ENCODE peak calls at places on chromosomes 5 and 9, in five cellular contexts. One of them, this sample, is unnamed.

GRCh38 chr9:130433168-130433946 is 11.4 kb upstream of the ASS1 start:
- DNase-seq in SK-N-SH: peak
- DNase-seq in breast epithelium: no peak
- DNase-seq in psoas muscle: no peak
- DNase-seq in effector memory CD4-positive, alpha-beta T cell: no peak
- DNase-seq in this sample: peak

GRCh38 chr9:124347206-124347967 is 67.9 kb downstream of the PSMB7 start:
- DNase-seq in SK-N-SH: no peak
- DNase-seq in breast epithelium: no peak
- DNase-seq in psoas muscle: no peak
- DNase-seq in effector memory CD4-positive, alpha-beta T cell: no peak
- DNase-seq in this sample: no peak

GRCh38 chr9:134344068-134344820 is 18.0 kb downstream of the RXRA start:
- DNase-seq in SK-N-SH: no peak
- DNase-seq in breast epithelium: no peak
- DNase-seq in psoas muscle: peak
- DNase-seq in effector memory CD4-positive, alpha-beta T cell: no peak
- DNase-seq in this sample: no peak

GRCh38 chr9:132670816-132671371 is 630 bp downstream of the GTF3C4 start:
- DNase-seq in SK-N-SH: peak
- DNase-seq in breast epithelium: no peak
- DNase-seq in psoas muscle: peak
- DNase-seq in effector memory CD4-positive, alpha-beta T cell: peak
- DNase-seq in this sample: peak

GRCh38 chr5:151742870-151743294 is 15.5 kb downstream of the ATOX1 start:
- DNase-seq in SK-N-SH: peak
- DNase-seq in breast epithelium: no peak
- DNase-seq in psoas muscle: peak
- DNase-seq in effector memory CD4-positive, alpha-beta T cell: no peak
- DNase-seq in this sample: peak

GRCh38 chr5:177429248-177430045 is 3.0 kb downstream of the GRK6 start:
- DNase-seq in SK-N-SH: no peak
- DNase-seq in breast epithelium: no peak
- DNase-seq in psoas muscle: peak
- DNase-seq in effector memory CD4-positive, alpha-beta T cell: peak
- DNase-seq in this sample: no peak

GRCh38 chr5:153445875-153446567 is 44.4 kb upstream of the GRIA1 start:
- DNase-seq in SK-N-SH: peak
- DNase-seq in breast epithelium: peak
- DNase-seq in psoas muscle: no peak
- DNase-seq in effector memory CD4-positive, alpha-beta T cell: no peak
- DNase-seq in this sample: no peak

GRCh38 chr5:82894754-82895153 is 182.4 kb downstream of the TMEM167A start:
- DNase-seq in SK-N-SH: peak
- DNase-seq in breast epithelium: no peak
- DNase-seq in psoas muscle: no peak
- DNase-seq in effector memory CD4-positive, alpha-beta T cell: no peak
- DNase-seq in this sample: no peak

GRCh38 chr9:90556897-90557296 is 85.7 kb downstream of the DIRAS2 start:
- DNase-seq in SK-N-SH: no peak
- DNase-seq in breast epithelium: no peak
- DNase-seq in psoas muscle: no peak
- DNase-seq in effector memory CD4-positive, alpha-beta T cell: no peak
- DNase-seq in this sample: no peak

GRCh38 chr9:121859646-121860045 is 208.2 kb downstream of the DAB2IP start:
- DNase-seq in SK-N-SH: no peak
- DNase-seq in breast epithelium: peak
- DNase-seq in psoas muscle: no peak
- DNase-seq in effector memory CD4-positive, alpha-beta T cell: no peak
- DNase-seq in this sample: no peak

GRCh38 chr9:4293293-4293931 is 6.5 kb downstream of the GLIS3 start:
- DNase-seq in SK-N-SH: no peak
- DNase-seq in breast epithelium: no peak
- DNase-seq in psoas muscle: peak
- DNase-seq in effector memory CD4-positive, alpha-beta T cell: no peak
- DNase-seq in this sample: peak

GRCh38 chr5:176342766-176343458 is 18.7 kb downstream of the KIAA1191 start:
- DNase-seq in SK-N-SH: no peak
- DNase-seq in breast epithelium: no peak
- DNase-seq in psoas muscle: no peak
- DNase-seq in effector memory CD4-positive, alpha-beta T cell: no peak
- DNase-seq in this sample: no peak

GRCh38 chr5:64165500-64166200 is at the start of gene RNF180:
- DNase-seq in SK-N-SH: peak
- DNase-seq in breast epithelium: peak
- DNase-seq in psoas muscle: peak
- DNase-seq in effector memory CD4-positive, alpha-beta T cell: no peak
- DNase-seq in this sample: peak

GRCh38 chr5:99033014-99033931 is 104.5 kb upstream of the CHD1 start:
- DNase-seq in SK-N-SH: no peak
- DNase-seq in breast epithelium: no peak
- DNase-seq in psoas muscle: no peak
- DNase-seq in effector memory CD4-positive, alpha-beta T cell: no peak
- DNase-seq in this sample: no peak

GRCh38 chr5:124007675-124008398 is 495.9 kb downstream of the CSNK1G3 start:
- DNase-seq in SK-N-SH: no peak
- DNase-seq in breast epithelium: no peak
- DNase-seq in psoas muscle: no peak
- DNase-seq in effector memory CD4-positive, alpha-beta T cell: no peak
- DNase-seq in this sample: peak

GRCh38 chr9:133700861-133701320 is 37.3 kb downstream of the SARDH start:
- DNase-seq in SK-N-SH: no peak
- DNase-seq in breast epithelium: no peak
- DNase-seq in psoas muscle: no peak
- DNase-seq in effector memory CD4-positive, alpha-beta T cell: no peak
- DNase-seq in this sample: no peak

GRCh38 chr9:105445203-105445881 is 2.5 kb upstream of the FSD1L start:
- DNase-seq in SK-N-SH: no peak
- DNase-seq in breast epithelium: no peak
- DNase-seq in psoas muscle: peak
- DNase-seq in effector memory CD4-positive, alpha-beta T cell: no peak
- DNase-seq in this sample: no peak

GRCh38 chr5:116971131-116971530 is 396.5 kb upstream of the SEMA6A start:
- DNase-seq in SK-N-SH: no peak
- DNase-seq in breast epithelium: no peak
- DNase-seq in psoas muscle: no peak
- DNase-seq in effector memory CD4-positive, alpha-beta T cell: no peak
- DNase-seq in this sample: no peak

GRCh38 chr9:112787942-112788341 is 37.4 kb downstream of the SNX30 start:
- DNase-seq in SK-N-SH: no peak
- DNase-seq in breast epithelium: no peak
- DNase-seq in psoas muscle: no peak
- DNase-seq in effector memory CD4-positive, alpha-beta T cell: no peak
- DNase-seq in this sample: no peak

GRCh38 chr5:54741711-54742110 is 224.2 kb downstream of the SNX18 start:
- DNase-seq in SK-N-SH: no peak
- DNase-seq in breast epithelium: no peak
- DNase-seq in psoas muscle: no peak
- DNase-seq in effector memory CD4-positive, alpha-beta T cell: no peak
- DNase-seq in this sample: no peak

GRCh38 chr5:14669975-14670374 is 5.5 kb downstream of the OTULIN start:
- DNase-seq in SK-N-SH: no peak
- DNase-seq in breast epithelium: no peak
- DNase-seq in psoas muscle: no peak
- DNase-seq in effector memory CD4-positive, alpha-beta T cell: no peak
- DNase-seq in this sample: no peak

GRCh38 chr5:142978726-142979125 is 208.5 kb downstream of the ARHGAP26 start:
- DNase-seq in SK-N-SH: no peak
- DNase-seq in breast epithelium: no peak
- DNase-seq in psoas muscle: no peak
- DNase-seq in effector memory CD4-positive, alpha-beta T cell: no peak
- DNase-seq in this sample: no peak

GRCh38 chr9:115672477-115673316 is 480.9 kb upstream of the PAPPA start:
- DNase-seq in SK-N-SH: no peak
- DNase-seq in breast epithelium: no peak
- DNase-seq in psoas muscle: no peak
- DNase-seq in effector memory CD4-positive, alpha-beta T cell: no peak
- DNase-seq in this sample: no peak

GRCh38 chr5:150303660-150304411 is 1.1 kb upstream of the ARSI start:
- DNase-seq in SK-N-SH: no peak
- DNase-seq in breast epithelium: no peak
- DNase-seq in psoas muscle: no peak
- DNase-seq in effector memory CD4-positive, alpha-beta T cell: no peak
- DNase-seq in this sample: no peak

GRCh38 chr5:150301170-150301505 is 1.6 kb downstream of the ARSI start:
- DNase-seq in SK-N-SH: no peak
- DNase-seq in breast epithelium: no peak
- DNase-seq in psoas muscle: no peak
- DNase-seq in effector memory CD4-positive, alpha-beta T cell: no peak
- DNase-seq in this sample: peak

GRCh38 chr5:150303070-150303595 is 428 bp upstream of the ARSI start:
- DNase-seq in SK-N-SH: no peak
- DNase-seq in breast epithelium: no peak
- DNase-seq in psoas muscle: no peak
- DNase-seq in effector memory CD4-positive, alpha-beta T cell: no peak
- DNase-seq in this sample: peak

GRCh38 chr5:150301901-150302300 is 804 bp downstream of the ARSI start:
- DNase-seq in SK-N-SH: no peak
- DNase-seq in breast epithelium: no peak
- DNase-seq in psoas muscle: no peak
- DNase-seq in effector memory CD4-positive, alpha-beta T cell: no peak
- DNase-seq in this sample: peak

GRCh38 chr5:150302301-150303069 is at the start of gene ARSI:
- DNase-seq in SK-N-SH: no peak
- DNase-seq in breast epithelium: no peak
- DNase-seq in psoas muscle: peak
- DNase-seq in effector memory CD4-positive, alpha-beta T cell: no peak
- DNase-seq in this sample: peak
- H3K4me3 ChIP-seq in SK-N-SH: no peak
- H3K4me3 ChIP-seq in breast epithelium: peak
- H3K4me3 ChIP-seq in psoas muscle: peak
- H3K4me3 ChIP-seq in effector memory CD4-positive, alpha-beta T cell: no peak
- H3K4me3 ChIP-seq in this sample: peak

GRCh38 chr5:150618188-150618587 is 22.3 kb upstream of the SYNPO start:
- DNase-seq in SK-N-SH: no peak
- DNase-seq in breast epithelium: no peak
- DNase-seq in psoas muscle: no peak
- DNase-seq in effector memory CD4-positive, alpha-beta T cell: no peak
- DNase-seq in this sample: no peak
- H3K27ac ChIP-seq in SK-N-SH: no peak
- H3K27ac ChIP-seq in breast epithelium: peak
- H3K27ac ChIP-seq in psoas muscle: peak
- H3K27ac ChIP-seq in effector memory CD4-positive, alpha-beta T cell: no peak
- H3K27ac ChIP-seq in this sample: no peak

DNA sequence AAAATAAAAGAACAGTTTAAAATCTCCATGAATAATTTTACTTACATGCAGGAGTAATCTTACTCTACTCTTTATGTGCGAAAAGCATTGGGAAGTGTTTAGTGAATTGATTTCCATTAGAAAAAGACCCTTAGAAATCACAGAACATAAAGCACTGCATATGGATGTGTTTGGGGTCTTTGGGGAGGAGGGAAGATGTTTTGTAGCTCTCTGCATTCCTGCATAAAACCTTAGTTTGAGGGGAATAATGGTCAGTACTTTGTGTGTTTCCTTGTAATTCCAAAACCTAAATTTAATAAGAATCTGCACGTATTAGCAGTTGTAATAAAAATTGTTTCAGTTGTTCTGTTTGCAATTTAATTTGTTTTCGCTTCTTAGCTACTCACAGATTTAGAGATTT is 143.6 kb downstream of the SMARCA2 start:
- DNase-seq in SK-N-SH: no peak
- DNase-seq in breast epithelium: no peak
- DNase-seq in psoas muscle: no peak
- DNase-seq in effector memory CD4-positive, alpha-beta T cell: no peak
- DNase-seq in this sample: no peak
- H3K4me3 ChIP-seq in SK-N-SH: peak
- H3K4me3 ChIP-seq in breast epithelium: peak
- H3K4me3 ChIP-seq in psoas muscle: peak
- H3K4me3 ChIP-seq in effector memory CD4-positive, alpha-beta T cell: peak
- H3K4me3 ChIP-seq in this sample: peak

GRCh38 chr5:131304414-131304813 is 40.6 kb downstream of the CDC42SE2 start:
- DNase-seq in SK-N-SH: peak
- DNase-seq in breast epithelium: no peak
- DNase-seq in psoas muscle: no peak
- DNase-seq in effector memory CD4-positive, alpha-beta T cell: no peak
- DNase-seq in this sample: no peak

GRCh38 chr5:131305138-131305650 is 41.3 kb downstream of the CDC42SE2 start:
- DNase-seq in SK-N-SH: no peak
- DNase-seq in breast epithelium: no peak
- DNase-seq in psoas muscle: no peak
- DNase-seq in effector memory CD4-positive, alpha-beta T cell: no peak
- DNase-seq in this sample: no peak

GRCh38 chr5:131303537-131303936 is 39.7 kb downstream of the CDC42SE2 start:
- DNase-seq in SK-N-SH: no peak
- DNase-seq in breast epithelium: no peak
- DNase-seq in psoas muscle: no peak
- DNase-seq in effector memory CD4-positive, alpha-beta T cell: no peak
- DNase-seq in this sample: no peak

GRCh38 chr5:131302506-131302905 is 38.7 kb downstream of the CDC42SE2 start:
- DNase-seq in SK-N-SH: no peak
- DNase-seq in breast epithelium: no peak
- DNase-seq in psoas muscle: no peak
- DNase-seq in effector memory CD4-positive, alpha-beta T cell: no peak
- DNase-seq in this sample: no peak

GRCh38 chr5:131305906-131306305 is 42.1 kb downstream of the CDC42SE2 start:
- DNase-seq in SK-N-SH: no peak
- DNase-seq in breast epithelium: no peak
- DNase-seq in psoas muscle: no peak
- DNase-seq in effector memory CD4-positive, alpha-beta T cell: no peak
- DNase-seq in this sample: no peak
- H3K27ac ChIP-seq in SK-N-SH: no peak
- H3K27ac ChIP-seq in breast epithelium: no peak
- H3K27ac ChIP-seq in psoas muscle: no peak
- H3K27ac ChIP-seq in effector memory CD4-positive, alpha-beta T cell: no peak
- H3K27ac ChIP-seq in this sample: no peak

GRCh38 chr5:35851282-35851681 is 5.4 kb upstream of the IL7R start:
- DNase-seq in SK-N-SH: no peak
- DNase-seq in breast epithelium: no peak
- DNase-seq in psoas muscle: no peak
- DNase-seq in effector memory CD4-positive, alpha-beta T cell: no peak
- DNase-seq in this sample: no peak
- H3K4me3 ChIP-seq in SK-N-SH: peak
- H3K4me3 ChIP-seq in breast epithelium: peak
- H3K4me3 ChIP-seq in psoas muscle: peak
- H3K4me3 ChIP-seq in effector memory CD4-positive, alpha-beta T cell: no peak
- H3K4me3 ChIP-seq in this sample: no peak

GRCh38 chr5:95957804-95958203 is 3.8 kb downstream of the ELL2 start:
- DNase-seq in SK-N-SH: no peak
- DNase-seq in breast epithelium: no peak
- DNase-seq in psoas muscle: no peak
- DNase-seq in effector memory CD4-positive, alpha-beta T cell: no peak
- DNase-seq in this sample: no peak
- H3K27ac ChIP-seq in SK-N-SH: peak
- H3K27ac ChIP-seq in breast epithelium: no peak
- H3K27ac ChIP-seq in psoas muscle: no peak
- H3K27ac ChIP-seq in effector memory CD4-positive, alpha-beta T cell: no peak
- H3K27ac ChIP-seq in this sample: no peak

DNA sequence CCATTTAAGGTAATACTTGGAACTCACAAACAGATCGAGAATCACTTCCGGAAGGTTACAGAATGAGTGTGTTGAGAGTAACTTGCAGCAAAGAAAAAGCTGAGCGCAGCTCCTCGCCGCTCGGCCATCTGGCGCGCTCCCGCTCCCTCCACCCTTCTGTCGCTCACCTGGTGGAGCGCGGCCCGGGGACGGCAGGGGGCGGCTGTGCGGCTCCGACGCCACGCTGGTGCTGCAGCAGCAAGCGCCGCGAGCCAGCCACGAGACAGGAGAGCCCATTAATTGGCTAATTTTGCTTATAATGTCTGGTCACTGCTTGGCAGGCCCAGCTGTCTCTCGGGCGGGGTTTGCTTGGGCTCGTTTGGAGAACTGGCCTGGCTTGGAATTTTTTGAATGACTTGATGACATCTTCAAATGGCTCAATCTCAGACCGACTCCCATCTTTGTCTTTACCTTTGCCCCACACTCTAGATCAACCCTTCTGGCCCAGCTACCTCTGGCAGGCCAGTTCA is 601.8 kb downstream of the CCDC171 start:
- DNase-seq in SK-N-SH: no peak
- DNase-seq in breast epithelium: no peak
- DNase-seq in psoas muscle: peak
- DNase-seq in effector memory CD4-positive, alpha-beta T cell: no peak
- DNase-seq in this sample: peak
- H3K4me3 ChIP-seq in SK-N-SH: no peak
- H3K4me3 ChIP-seq in breast epithelium: peak
- H3K4me3 ChIP-seq in psoas muscle: peak
- H3K4me3 ChIP-seq in effector memory CD4-positive, alpha-beta T cell: no peak
- H3K4me3 ChIP-seq in this sample: peak